ENCODE peak calls at places on chromosomes 6 and 20, in nine cellular contexts. A is left kidney; Z is COR-L47; X is nephron progenitor cell; E is fibroblast of pulmonary artery; F is stimulated activated CD4-positive, alpha-beta T cell treated with anti-CD3 and anti-CD28 coated beads, Interleukin-4, amount 100 ng/mL, for 1 hour; P is epithelial cell of esophagus; R is SK-N-DZ; Y is SIG-M5. B is an unnamed sample.

GRCh38 chr20:24993337-24994185 is 1.0 kb upstream of the APMAP start:
- DNase-seq in A (peak), Z (peak), X (no peak), E (peak), F (no peak), P (peak), R (peak), Y (no peak), B (no peak)

GRCh38 chr6:16511723-16512584 is 249.3 kb downstream of the ATXN1 start:
- DNase-seq in A (peak), Z (peak), X (no peak), E (no peak), F (peak), P (peak), R (no peak), Y (no peak), B (peak)

GRCh38 chr6:106094964-106095335 is 8.8 kb downstream of the PRDM1 start:
- DNase-seq in A (no peak), Z (no peak), X (no peak), E (no peak), F (no peak), P (no peak), R (no peak), Y (no peak), B (no peak)

GRCh38 chr20:57679113-57679512 is 30.7 kb downstream of the PMEPA1 start:
- DNase-seq in A (no peak), Z (no peak), X (no peak), E (no peak), F (no peak), P (no peak), R (no peak), Y (no peak), B (no peak)

GRCh38 chr6:4727671-4728435 is 48.4 kb upstream of the CDYL start:
- DNase-seq in A (peak), Z (no peak), X (no peak), E (no peak), F (no peak), P (no peak), R (no peak), Y (peak), B (no peak)

GRCh38 chr6:112049996-112050395 is 3.9 kb upstream of the CCN6 start:
- DNase-seq in A (no peak), Z (no peak), X (no peak), E (no peak), F (no peak), P (no peak), R (no peak), Y (no peak), B (no peak)

GRCh38 chr20:916825-917224 is 691 bp upstream of the ANGPT4 start:
- DNase-seq in A (peak), Z (no peak), X (peak), E (no peak), F (no peak), P (no peak), R (no peak), Y (no peak), B (no peak)

GRCh38 chr6:41298785-41299498 is 12.5 kb upstream of the TREM1 start:
- DNase-seq in A (no peak), Z (no peak), X (no peak), E (no peak), F (no peak), P (no peak), R (no peak), Y (no peak), B (no peak)

GRCh38 chr20:5100684-5101347 is 18.9 kb downstream of the PCNA start:
- DNase-seq in A (peak), Z (peak), X (peak), E (peak), F (peak), P (peak), R (peak), Y (no peak), B (peak)

GRCh38 chr6:5173862-5174643 is 86.7 kb downstream of the LYRM4 start:
- DNase-seq in A (peak), Z (peak), X (no peak), E (no peak), F (peak), P (no peak), R (no peak), Y (no peak), B (peak)

GRCh38 chr20:49983848-49984408 is 1.1 kb downstream of the SNAI1 start:
- DNase-seq in A (no peak), Z (no peak), X (no peak), E (peak), F (no peak), P (no peak), R (no peak), Y (no peak), B (no peak)

GRCh38 chr20:62368629-62369507 is 1.8 kb upstream of the LAMA5 start:
- DNase-seq in A (peak), Z (no peak), X (peak), E (peak), F (no peak), P (peak), R (peak), Y (no peak), B (no peak)

GRCh38 chr20:37990571-37991151 is 42.6 kb downstream of the TTI1 start:
- DNase-seq in A (peak), Z (no peak), X (no peak), E (peak), F (peak), P (peak), R (peak), Y (peak), B (peak)

GRCh38 chr20:35125753-35126152 is 21.4 kb downstream of the EDEM2 start:
- DNase-seq in A (no peak), Z (no peak), X (no peak), E (no peak), F (no peak), P (no peak), R (no peak), Y (no peak), B (no peak)

GRCh38 chr6:111864138-111865048 is 8.9 kb downstream of the FYN start:
- DNase-seq in A (no peak), Z (no peak), X (no peak), E (no peak), F (no peak), P (no peak), R (no peak), Y (no peak), B (no peak)

GRCh38 chr6:35601331-35602132 is 87.2 kb downstream of the FKBP5 start:
- DNase-seq in A (peak), Z (no peak), X (no peak), E (peak), F (peak), P (peak), R (no peak), Y (peak), B (peak)

GRCh38 chr6:114747995-114748625 is 405.3 kb upstream of the HS3ST5 start:
- DNase-seq in A (peak), Z (no peak), X (peak), E (peak), F (peak), P (peak), R (peak), Y (no peak), B (no peak)

GRCh38 chr6:148969679-148970078 is 222.8 kb downstream of the UST start:
- DNase-seq in A (peak), Z (peak), X (peak), E (no peak), F (no peak), P (no peak), R (no peak), Y (no peak), B (no peak)

GRCh38 chr6:33781105-33781975 is 7.6 kb downstream of the LEMD2 start:
- DNase-seq in A (no peak), Z (no peak), X (no peak), E (peak), F (no peak), P (peak), R (no peak), Y (no peak), B (no peak)

GRCh38 chr6:99241905-99242534 is 107.5 kb downstream of the FAXC start:
- DNase-seq in A (peak), Z (peak), X (peak), E (peak), F (no peak), P (peak), R (peak), Y (no peak), B (no peak)

GRCh38 chr6:40419881-40420705 is 167.1 kb downstream of the LRFN2 start:
- DNase-seq in A (no peak), Z (no peak), X (no peak), E (no peak), F (no peak), P (no peak), R (no peak), Y (no peak), B (no peak)

GRCh38 chr6:52233975-52234823 is 10.1 kb downstream of the IL17F start:
- DNase-seq in A (peak), Z (peak), X (peak), E (peak), F (no peak), P (peak), R (peak), Y (no peak), B (no peak)

GRCh38 chr20:56439784-56440291 is 27.8 kb downstream of the CASS4 start:
- DNase-seq in A (peak), Z (no peak), X (no peak), E (peak), F (no peak), P (peak), R (no peak), Y (no peak), B (peak)

GRCh38 chr6:135722679-135723078 is 128.8 kb upstream of the PDE7B start:
- DNase-seq in A (peak), Z (no peak), X (no peak), E (peak), F (peak), P (peak), R (no peak), Y (no peak), B (no peak)

GRCh38 chr20:58649288-58650180 is 1.5 kb upstream of the STX16 start:
- DNase-seq in A (peak), Z (no peak), X (peak), E (no peak), F (peak), P (no peak), R (no peak), Y (no peak), B (peak)

GRCh38 chr6:5645275-5645674 is 361.4 kb downstream of the NRN1 start:
- DNase-seq in A (no peak), Z (peak), X (no peak), E (no peak), F (no peak), P (no peak), R (no peak), Y (no peak), B (no peak)

GRCh38 chr6:119345114-119345513 is 4.4 kb downstream of the MAN1A1 start:
- DNase-seq in A (no peak), Z (no peak), X (no peak), E (no peak), F (no peak), P (no peak), R (no peak), Y (no peak), B (no peak)

GRCh38 chr6:333379-334002 is 41.2 kb downstream of the DUSP22 start:
- DNase-seq in A (no peak), Z (no peak), X (no peak), E (no peak), F (no peak), P (peak), R (no peak), Y (no peak), B (no peak)

GRCh38 chr6:135170238-135170637 is 10.9 kb upstream of the MYB start:
- DNase-seq in A (no peak), Z (no peak), X (no peak), E (no peak), F (no peak), P (peak), R (no peak), Y (no peak), B (no peak)

GRCh38 chr6:10441004-10441654 is 26.3 kb upstream of the TFAP2A start:
- DNase-seq in A (peak), Z (no peak), X (no peak), E (peak), F (no peak), P (peak), R (no peak), Y (no peak), B (no peak)

GRCh38 chr6:46135176-46135575 is 5.4 kb downstream of the ENPP4 start:
- DNase-seq in A (no peak), Z (no peak), X (no peak), E (no peak), F (no peak), P (no peak), R (no peak), Y (no peak), B (no peak)

GRCh38 chr20:15834857-15835256 is 738.4 kb downstream of the KIF16B start:
- DNase-seq in A (no peak), Z (peak), X (no peak), E (no peak), F (no peak), P (no peak), R (no peak), Y (no peak), B (no peak)